ENCODE peak calls at places on chromosomes 3 and 15, in four cellular contexts. M, P, N and X are unnamed samples.

GRCh38 chr15:49645937-49646336 is 25.1 kb downstream of the DTWD1 start:
- DNase-seq in M (peak; percentile 67), N (no peak), P (no peak), X (no peak)

GRCh38 chr3:42802876-42803799 is 1.2 kb downstream of the HIGD1A start:
- DNase-seq in P (peak; percentile 70), M (no peak), N (no peak), X (peak; percentile 34)

GRCh38 chr3:100781311-100781710 is 72.0 kb downstream of the TFG start:
- DNase-seq in P (peak; percentile 7), N (no peak), M (no peak), X (no peak)

GRCh38 chr3:143307613-143308183 is 188.1 kb downstream of the CHST2 start:
- DNase-seq in N (no peak), P (peak; percentile 19), M (peak; percentile 14), X (no peak)

GRCh38 chr3:99442599-99442998 is 195.8 kb upstream of the COL8A1 start:
- DNase-seq in N (no peak), P (no peak), M (no peak), X (no peak)

GRCh38 chr3:30170681-30171438 is 435.5 kb upstream of the TGFBR2 start:
- DNase-seq in M (no peak), P (no peak), N (no peak), X (no peak)

GRCh38 chr15:40128746-40129660 is 20.3 kb upstream of the BMF start:
- DNase-seq in M (no peak), P (no peak), N (no peak), X (no peak)

GRCh38 chr3:149442845-149443544 is 31.5 kb upstream of the TM4SF4 start:
- DNase-seq in P (no peak), M (no peak), N (no peak), X (no peak)

GRCh38 chr15:90529369-90530249 is at the start of gene CRTC3:
- DNase-seq in P (peak; percentile 38), M (peak; percentile 93), N (no peak), X (peak; percentile 46)

GRCh38 chr15:97684249-97684648 is 276.3 kb upstream of the ARRDC4 start:
- DNase-seq in M (no peak), P (no peak), N (no peak), X (no peak)

GRCh38 chr15:52427804-52428203 is 100.9 kb downstream of the MYO5A start:
- DNase-seq in M (no peak), N (no peak), P (peak; percentile 26), X (no peak)

GRCh38 chr3:99477650-99478049 is 160.7 kb upstream of the COL8A1 start:
- DNase-seq in P (no peak), M (no peak), N (no peak), X (no peak)

GRCh38 chr3:151974067-151974466 is 100.6 kb downstream of the SUCNR1 start:
- DNase-seq in M (peak; percentile 59), P (peak; percentile 64), N (no peak), X (no peak)

GRCh38 chr3:185688808-185689207 is 102.7 kb downstream of the SENP2 start:
- DNase-seq in M (peak; percentile 96), P (peak; percentile 82), N (peak; percentile 34), X (peak; percentile 38)

GRCh38 chr3:143152043-143152442 is 32.5 kb downstream of the CHST2 start:
- DNase-seq in M (no peak), P (no peak), N (no peak), X (no peak)

GRCh38 chr15:60656491-60657284 is 177.7 kb upstream of the ICE2 start:
- DNase-seq in M (no peak), N (no peak), P (no peak), X (no peak)

GRCh38 chr3:119175869-119176756 is 2.7 kb downstream of the UPK1B start:
- DNase-seq in N (no peak), P (no peak), M (peak; percentile 69), X (no peak)

GRCh38 chr15:66565731-66566130 is at the start of gene LCTL:
- DNase-seq in P (peak; percentile 81), N (no peak), M (no peak), X (peak; percentile 80)

GRCh38 chr3:42946050-42946449 is 33.1 kb upstream of the GASK1A start:
- DNase-seq in N (no peak), P (no peak), M (no peak), X (no peak)

GRCh38 chr15:100253640-100254039 is 88.1 kb downstream of the ADAMTS17 start:
- DNase-seq in P (no peak), N (no peak), M (no peak), X (no peak)

GRCh38 chr3:126558336-126559071 is at the start of gene C3orf22:
- DNase-seq in M (no peak), P (no peak), N (no peak), X (peak; percentile 24)

GRCh38 chr15:101221858-101222257 is 30.0 kb downstream of the CHSY1 start:
- DNase-seq in M (no peak), N (no peak), P (no peak), X (no peak)

GRCh38 chr3:64150527-64151238 is 74.6 kb downstream of the PRICKLE2 start:
- DNase-seq in N (no peak), P (no peak), M (peak; percentile 93), X (no peak)

GRCh38 chr3:25783661-25784512 is 644 bp upstream of the NGLY1 start:
- DNase-seq in M (peak; percentile 47), P (peak; percentile 86), N (no peak), X (peak; percentile 86)

GRCh38 chr3:150449169-150449721 is 41.1 kb downstream of the TSC22D2 start:
- DNase-seq in P (no peak), N (no peak), M (peak; percentile 62), X (no peak)

GRCh38 chr15:71683401-71684274 is 126.7 kb upstream of the NR2E3 start:
- DNase-seq in N (no peak), M (peak; percentile 62), P (no peak), X (no peak)

GRCh38 chr3:44764248-44764647 is 2.7 kb downstream of the KIF15 start:
- DNase-seq in N (no peak), P (no peak), M (no peak), X (no peak)

GRCh38 chr3:143066033-143066432 is 53.5 kb upstream of the CHST2 start:
- DNase-seq in P (no peak), M (no peak), N (no peak), X (no peak)

GRCh38 chr3:40895109-40895508 is 304.2 kb upstream of the CTNNB1 start:
- DNase-seq in P (no peak), N (no peak), M (no peak), X (no peak)

GRCh38 chr3:4507010-4507596 is 14.0 kb downstream of the ITPR1 start:
- DNase-seq in P (no peak), M (no peak), N (no peak), X (no peak)

GRCh38 chr3:50493086-50493485 is 10.3 kb downstream of the CACNA2D2 start:
- DNase-seq in P (no peak), N (no peak), M (no peak), X (no peak)

GRCh38 chr15:47301481-47301880 is 415.8 kb upstream of the SEMA6D start:
- DNase-seq in M (no peak), N (no peak), P (no peak), X (no peak)

GRCh38 chr15:25767356-25768151 is 95.6 kb downstream of the ATP10A start:
- DNase-seq in M (no peak), P (no peak), N (no peak), X (no peak)

GRCh38 chr3:15331606-15332404 is 581 bp downstream of the SH3BP5 start:
- DNase-seq in M (no peak), N (no peak), P (no peak), X (peak; percentile 35)

GRCh38 chr3:15327941-15328340 is 4.4 kb downstream of the SH3BP5 start:
- DNase-seq in M (peak; percentile 74), N (no peak), P (no peak), X (no peak)

GRCh38 chr3:15331072-15331605 is 1.2 kb downstream of the SH3BP5 start:
- DNase-seq in N (no peak), M (no peak), P (no peak), X (no peak)

GRCh38 chr3:15329058-15330005 is 3.1 kb downstream of the SH3BP5 start:
- DNase-seq in N (no peak), M (no peak), P (no peak), X (no peak)

DNA sequence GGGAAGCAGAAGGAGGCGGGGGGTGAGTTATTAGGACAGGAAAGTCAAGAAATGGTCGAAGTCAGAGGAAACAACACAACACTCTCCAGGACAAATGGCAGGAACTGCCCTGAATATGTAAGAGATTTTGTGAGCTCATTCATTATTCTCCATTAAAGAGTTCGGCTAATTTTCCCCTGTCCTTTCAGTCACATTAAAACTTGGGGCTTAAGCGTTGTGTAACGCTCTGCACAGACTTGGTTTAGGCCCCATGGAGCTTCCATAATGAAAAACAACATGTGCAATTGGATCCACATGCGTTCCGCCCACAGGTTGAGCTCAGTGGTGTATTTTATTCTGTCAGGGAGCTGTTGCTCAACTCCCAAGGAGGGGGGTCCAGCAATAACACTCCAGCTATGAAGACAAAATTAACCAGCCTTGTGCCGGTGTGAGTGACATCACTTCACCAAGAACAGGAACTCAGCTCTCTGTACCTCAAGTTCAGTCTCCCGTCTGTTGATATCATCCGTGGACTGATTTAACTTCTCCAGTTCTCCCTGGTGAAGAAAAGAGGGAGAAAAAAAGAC is 2.3 kb downstream of the SH3BP5 start:
- DNase-seq in M (no peak), N (no peak), P (no peak), X (no peak)
- H3K4me1 ChIP-seq in M (peaks cover 37% of the 10 kb centered on the region), N (peaks cover 10% of the 10 kb centered on the region), P (peaks cover 2% of the 10 kb centered on the region), X (no peaks in the 10 kb centered on the region)

GRCh38 chr3:15819043-15819442 is 21.3 kb upstream of the ANKRD28 start:
- DNase-seq in N (no peak), M (no peak), P (no peak), X (no peak)

GRCh38 chr3:15819576-15819975 is 21.8 kb upstream of the ANKRD28 start:
- DNase-seq in N (no peak), P (no peak), M (no peak), X (no peak)

GRCh38 chr3:15820911-15821310 is 23.1 kb upstream of the ANKRD28 start:
- DNase-seq in N (no peak), P (no peak), M (no peak), X (no peak)

GRCh38 chr3:15823092-15823491 is 25.3 kb upstream of the ANKRD28 start:
- DNase-seq in N (no peak), P (no peak), M (no peak), X (no peak)

DNA sequence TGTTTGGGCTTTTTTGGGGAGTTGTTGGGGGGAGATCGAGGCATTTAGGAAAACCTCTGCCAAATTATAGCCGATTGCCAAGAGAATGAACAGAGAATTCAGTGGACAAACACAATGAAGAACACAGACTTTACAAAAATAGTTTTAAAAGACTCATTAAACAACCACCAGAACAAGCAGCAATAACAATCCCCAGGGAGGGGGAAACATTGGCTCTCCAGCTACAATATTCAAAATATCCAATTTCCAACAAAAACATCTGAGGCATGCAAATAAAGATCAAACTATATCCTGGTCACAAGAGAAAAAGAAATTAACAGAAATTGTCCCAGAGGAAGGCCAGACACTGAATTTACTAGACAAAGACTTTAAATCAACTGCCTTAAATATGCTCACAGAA is 24.5 kb upstream of the ANKRD28 start:
- DNase-seq in M (no peak), N (no peak), P (no peak), X (no peak)
- H3K23ac ChIP-seq in M (no peak overlapping the region), N (no peak overlapping the region), P (no peak overlapping the region), X (no peak overlapping the region)

DNA sequence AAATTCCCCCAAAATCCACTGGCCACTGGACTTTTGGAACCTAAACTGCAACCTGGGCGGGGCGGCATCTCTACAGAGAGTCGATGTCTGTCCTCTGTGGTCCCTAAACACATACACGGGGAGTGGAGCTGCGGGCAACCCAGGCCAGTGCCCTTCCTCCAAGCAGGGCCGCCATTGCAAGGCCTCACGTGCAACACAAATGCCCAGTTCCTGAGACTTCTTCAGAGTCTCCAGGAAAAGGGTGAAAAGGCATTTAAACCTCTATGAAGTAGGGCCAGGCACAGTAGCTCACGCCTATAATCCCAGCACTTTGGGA is 4.9 kb downstream of the MUC4 start:
- DNase-seq in P (no peak), N (no peak), M (no peak), X (no peak)
- H2BK5ac ChIP-seq in P (no peak overlapping the region), N (peak overlapping the region; percentile 94), M (no peak overlapping the region), X (no peak overlapping the region)

GRCh38 chr3:23739536-23739935 is 66.2 kb upstream of the UBE2E1 start:
- DNase-seq in N (no peak), M (peak; percentile 63), P (no peak), X (no peak)
- H3K4me1 ChIP-seq in N (peaks cover 23% of the 10 kb centered on the region), M (no peaks in the 10 kb centered on the region), P (peaks cover 8% of the 10 kb centered on the region), X (peaks cover 19% of the 10 kb centered on the region)